ENCODE peak calls at places on chromosome 9, in six cellular contexts. P is SW480; W is activated CD4-positive, alpha-beta T cell treated with anti-CD3 and anti-CD28 coated beads for 4 hours; M is AG08396; Q is stimulated activated CD4-positive, alpha-beta T cell treated with anti-CD3 and anti-CD28 coated beads, Interleukin-12 subunit alpha, Interleukin-12 subunit beta, amount 100 ng/mL, for 4 hours; D is kidney epithelial cell. B is an unnamed sample.

GRCh38 chr9:130927995-130928900 is 10.8 kb downstream of the FIBCD1 start:
- DNase-seq in P (peak), W (no peak), M (peak), Q (no peak), D (peak), B (no peak)

GRCh38 chr9:113421726-113422125 is 11.2 kb downstream of the C9orf43 start:
- DNase-seq in P (no peak), W (no peak), M (no peak), Q (no peak), D (no peak), B (no peak)

GRCh38 chr9:128512820-128513219 is 8.3 kb downstream of the GLE1 start:
- DNase-seq in P (no peak), W (no peak), M (no peak), Q (no peak), D (no peak), B (no peak)

GRCh38 chr9:114830546-114830945 is 24.7 kb upstream of the TNFSF15 start:
- DNase-seq in P (no peak), W (no peak), M (no peak), Q (no peak), D (no peak), B (no peak)

GRCh38 chr9:107020040-107020530 is 157.1 kb downstream of the ZNF462 start:
- DNase-seq in P (peak), W (no peak), M (peak), Q (no peak), D (peak), B (no peak)

GRCh38 chr9:108933231-108933630 is 693 bp downstream of the ELP1 start:
- DNase-seq in P (peak), W (no peak), M (peak), Q (peak), D (peak), B (no peak)

GRCh38 chr9:85702881-85703280 is 38.9 kb downstream of the AGTPBP1 start:
- DNase-seq in P (no peak), W (no peak), M (no peak), Q (no peak), D (no peak), B (no peak)

GRCh38 chr9:97703437-97704326 is 6.5 kb upstream of the XPA start:
- DNase-seq in P (peak), W (peak), M (peak), Q (no peak), D (peak), B (no peak)

GRCh38 chr9:120909904-120910303 is 16.7 kb downstream of the TRAF1 start:
- DNase-seq in P (peak), W (peak), M (no peak), Q (peak), D (no peak), B (no peak)

GRCh38 chr9:76032652-76033373 is 142.3 kb downstream of the PCSK5 start:
- DNase-seq in P (no peak), W (no peak), M (no peak), Q (no peak), D (no peak), B (no peak)

GRCh38 chr9:2012347-2012746 is 2.8 kb upstream of the SMARCA2 start:
- DNase-seq in P (no peak), W (no peak), M (no peak), Q (no peak), D (no peak), B (no peak)

GRCh38 chr9:124652203-124652992 is 118.7 kb downstream of the NR6A1 start:
- DNase-seq in P (no peak), W (no peak), M (peak), Q (no peak), D (peak), B (no peak)

B was measured in activated B cell treated with CpG ODN at 0.5 μM for 24 hours.